ENCODE peak calls at places on chromosomes 16 and 17, in six cellular contexts. One of them, this sample, is unnamed.

GRCh38 chr16:81265052-81265451 is 26.6 kb downstream of the BCO1 start:
- DNase-seq in activated CD4-positive, alpha-beta T cell treated with anti-CD3 and anti-CD28 coated beads, Interleukin-2, amount 50 U/mL, for 1 hour: no peak
- DNase-seq in T47D: no peak
- DNase-seq in T-helper 1 cell: no peak
- DNase-seq in activated T-cell treated with anti-CD3 and anti-CD28 coated beads for 1 hour: no peak
- DNase-seq in bronchial epithelial cell: no peak
- DNase-seq in this sample: no peak

GRCh38 chr16:73993878-73994277 is 302.7 kb upstream of the PSMD7 start:
- DNase-seq in activated CD4-positive, alpha-beta T cell treated with anti-CD3 and anti-CD28 coated beads, Interleukin-2, amount 50 U/mL, for 1 hour: no peak
- DNase-seq in T47D: no peak
- DNase-seq in T-helper 1 cell: no peak
- DNase-seq in activated T-cell treated with anti-CD3 and anti-CD28 coated beads for 1 hour: no peak
- DNase-seq in bronchial epithelial cell: no peak
- DNase-seq in this sample: no peak

GRCh38 chr16:55499951-55500350 is 8.9 kb upstream of the LPCAT2 start:
- DNase-seq in activated CD4-positive, alpha-beta T cell treated with anti-CD3 and anti-CD28 coated beads, Interleukin-2, amount 50 U/mL, for 1 hour: no peak
- DNase-seq in T47D: no peak
- DNase-seq in T-helper 1 cell: no peak
- DNase-seq in activated T-cell treated with anti-CD3 and anti-CD28 coated beads for 1 hour: no peak
- DNase-seq in bronchial epithelial cell: peak; percentile 96
- DNase-seq in this sample: peak; percentile 96

GRCh38 chr17:75096082-75096625 is 8.4 kb downstream of the SLC16A5 start:
- DNase-seq in activated CD4-positive, alpha-beta T cell treated with anti-CD3 and anti-CD28 coated beads, Interleukin-2, amount 50 U/mL, for 1 hour: no peak
- DNase-seq in T47D: peak; percentile 76
- DNase-seq in T-helper 1 cell: no peak
- DNase-seq in activated T-cell treated with anti-CD3 and anti-CD28 coated beads for 1 hour: no peak
- DNase-seq in bronchial epithelial cell: peak; percentile 98
- DNase-seq in this sample: peak; percentile 99

GRCh38 chr17:7003745-7004144 is 7.9 kb downstream of the ALOX12 start:
- DNase-seq in activated CD4-positive, alpha-beta T cell treated with anti-CD3 and anti-CD28 coated beads, Interleukin-2, amount 50 U/mL, for 1 hour: no peak
- DNase-seq in T47D: no peak
- DNase-seq in T-helper 1 cell: no peak
- DNase-seq in activated T-cell treated with anti-CD3 and anti-CD28 coated beads for 1 hour: no peak
- DNase-seq in bronchial epithelial cell: no peak
- DNase-seq in this sample: no peak

GRCh38 chr17:68697850-68698313 is 96.7 kb upstream of the FAM20A start:
- DNase-seq in activated CD4-positive, alpha-beta T cell treated with anti-CD3 and anti-CD28 coated beads, Interleukin-2, amount 50 U/mL, for 1 hour: no peak
- DNase-seq in T47D: no peak
- DNase-seq in T-helper 1 cell: no peak
- DNase-seq in activated T-cell treated with anti-CD3 and anti-CD28 coated beads for 1 hour: no peak
- DNase-seq in bronchial epithelial cell: peak; percentile 93
- DNase-seq in this sample: peak; percentile 91

GRCh38 chr16:86117235-86117634 is 218.3 kb downstream of the IRF8 start:
- DNase-seq in activated CD4-positive, alpha-beta T cell treated with anti-CD3 and anti-CD28 coated beads, Interleukin-2, amount 50 U/mL, for 1 hour: no peak
- DNase-seq in T47D: no peak
- DNase-seq in T-helper 1 cell: no peak
- DNase-seq in activated T-cell treated with anti-CD3 and anti-CD28 coated beads for 1 hour: no peak
- DNase-seq in bronchial epithelial cell: no peak
- DNase-seq in this sample: no peak

GRCh38 chr16:678858-679807 is 1.1 kb upstream of the STUB1 start:
- DNase-seq in activated CD4-positive, alpha-beta T cell treated with anti-CD3 and anti-CD28 coated beads, Interleukin-2, amount 50 U/mL, for 1 hour: peak; percentile 40
- DNase-seq in T47D: no peak
- DNase-seq in T-helper 1 cell: no peak
- DNase-seq in activated T-cell treated with anti-CD3 and anti-CD28 coated beads for 1 hour: peak; percentile 36
- DNase-seq in bronchial epithelial cell: no peak
- DNase-seq in this sample: peak; percentile 30

GRCh38 chr16:62615526-62615925 is 579.3 kb upstream of the CDH8 start:
- DNase-seq in activated CD4-positive, alpha-beta T cell treated with anti-CD3 and anti-CD28 coated beads, Interleukin-2, amount 50 U/mL, for 1 hour: no peak
- DNase-seq in T47D: no peak
- DNase-seq in T-helper 1 cell: no peak
- DNase-seq in activated T-cell treated with anti-CD3 and anti-CD28 coated beads for 1 hour: no peak
- DNase-seq in bronchial epithelial cell: no peak
- DNase-seq in this sample: no peak

GRCh38 chr17:36590082-36590481 is 1.6 kb upstream of the DHRS11 start:
- DNase-seq in activated CD4-positive, alpha-beta T cell treated with anti-CD3 and anti-CD28 coated beads, Interleukin-2, amount 50 U/mL, for 1 hour: no peak
- DNase-seq in T47D: no peak
- DNase-seq in T-helper 1 cell: no peak
- DNase-seq in activated T-cell treated with anti-CD3 and anti-CD28 coated beads for 1 hour: no peak
- DNase-seq in bronchial epithelial cell: no peak
- DNase-seq in this sample: no peak

GRCh38 chr16:75074920-75075687 is 41.5 kb downstream of the LDHD start:
- DNase-seq in activated CD4-positive, alpha-beta T cell treated with anti-CD3 and anti-CD28 coated beads, Interleukin-2, amount 50 U/mL, for 1 hour: peak; percentile 70
- DNase-seq in T47D: no peak
- DNase-seq in T-helper 1 cell: peak; percentile 38
- DNase-seq in activated T-cell treated with anti-CD3 and anti-CD28 coated beads for 1 hour: peak; percentile 62
- DNase-seq in bronchial epithelial cell: no peak
- DNase-seq in this sample: no peak

GRCh38 chr17:3808701-3809100 is 7.7 kb upstream of the ITGAE start:
- DNase-seq in activated CD4-positive, alpha-beta T cell treated with anti-CD3 and anti-CD28 coated beads, Interleukin-2, amount 50 U/mL, for 1 hour: no peak
- DNase-seq in T47D: no peak
- DNase-seq in T-helper 1 cell: no peak
- DNase-seq in activated T-cell treated with anti-CD3 and anti-CD28 coated beads for 1 hour: no peak
- DNase-seq in bronchial epithelial cell: peak; percentile 56
- DNase-seq in this sample: peak; percentile 72

GRCh38 chr16:65875362-65876199 is 490.9 kb upstream of the CDH5 start:
- DNase-seq in activated CD4-positive, alpha-beta T cell treated with anti-CD3 and anti-CD28 coated beads, Interleukin-2, amount 50 U/mL, for 1 hour: no peak
- DNase-seq in T47D: no peak
- DNase-seq in T-helper 1 cell: no peak
- DNase-seq in activated T-cell treated with anti-CD3 and anti-CD28 coated beads for 1 hour: no peak
- DNase-seq in bronchial epithelial cell: peak; percentile 16
- DNase-seq in this sample: no peak

GRCh38 chr17:35192708-35193107 is 1.5 kb downstream of the SLC35G3 start:
- DNase-seq in activated CD4-positive, alpha-beta T cell treated with anti-CD3 and anti-CD28 coated beads, Interleukin-2, amount 50 U/mL, for 1 hour: no peak
- DNase-seq in T47D: no peak
- DNase-seq in T-helper 1 cell: no peak
- DNase-seq in activated T-cell treated with anti-CD3 and anti-CD28 coated beads for 1 hour: no peak
- DNase-seq in bronchial epithelial cell: no peak
- DNase-seq in this sample: no peak

GRCh38 chr17:31472137-31472536 is 80.7 kb downstream of the RAB11FIP4 start:
- DNase-seq in activated CD4-positive, alpha-beta T cell treated with anti-CD3 and anti-CD28 coated beads, Interleukin-2, amount 50 U/mL, for 1 hour: no peak
- DNase-seq in T47D: no peak
- DNase-seq in T-helper 1 cell: no peak
- DNase-seq in activated T-cell treated with anti-CD3 and anti-CD28 coated beads for 1 hour: no peak
- DNase-seq in bronchial epithelial cell: no peak
- DNase-seq in this sample: no peak

GRCh38 chr17:22286337-22287041 is 594.2 kb downstream of the KCNJ18 start:
- DNase-seq in activated CD4-positive, alpha-beta T cell treated with anti-CD3 and anti-CD28 coated beads, Interleukin-2, amount 50 U/mL, for 1 hour: no peak
- DNase-seq in T47D: no peak
- DNase-seq in T-helper 1 cell: no peak
- DNase-seq in activated T-cell treated with anti-CD3 and anti-CD28 coated beads for 1 hour: no peak
- DNase-seq in bronchial epithelial cell: no peak
- DNase-seq in this sample: no peak

GRCh38 chr17:32350662-32351418 is 883 bp downstream of the ZNF207 start:
- DNase-seq in activated CD4-positive, alpha-beta T cell treated with anti-CD3 and anti-CD28 coated beads, Interleukin-2, amount 50 U/mL, for 1 hour: peak; percentile 27
- DNase-seq in T47D: no peak
- DNase-seq in T-helper 1 cell: peak; percentile 22
- DNase-seq in activated T-cell treated with anti-CD3 and anti-CD28 coated beads for 1 hour: no peak
- DNase-seq in bronchial epithelial cell: peak; percentile 62
- DNase-seq in this sample: peak; percentile 63

GRCh38 chr16:69253796-69254426 is 57.2 kb upstream of the VPS4A start:
- DNase-seq in activated CD4-positive, alpha-beta T cell treated with anti-CD3 and anti-CD28 coated beads, Interleukin-2, amount 50 U/mL, for 1 hour: no peak
- DNase-seq in T47D: no peak
- DNase-seq in T-helper 1 cell: no peak
- DNase-seq in activated T-cell treated with anti-CD3 and anti-CD28 coated beads for 1 hour: no peak
- DNase-seq in bronchial epithelial cell: no peak
- DNase-seq in this sample: no peak

GRCh38 chr16:51940183-51940582 is 606.8 kb downstream of the TOX3 start:
- DNase-seq in activated CD4-positive, alpha-beta T cell treated with anti-CD3 and anti-CD28 coated beads, Interleukin-2, amount 50 U/mL, for 1 hour: no peak
- DNase-seq in T47D: no peak
- DNase-seq in T-helper 1 cell: no peak
- DNase-seq in activated T-cell treated with anti-CD3 and anti-CD28 coated beads for 1 hour: no peak
- DNase-seq in bronchial epithelial cell: no peak
- DNase-seq in this sample: no peak

GRCh38 chr16:8402981-8403853 is 187.1 kb downstream of the TMEM114 start:
- DNase-seq in activated CD4-positive, alpha-beta T cell treated with anti-CD3 and anti-CD28 coated beads, Interleukin-2, amount 50 U/mL, for 1 hour: no peak
- DNase-seq in T47D: no peak
- DNase-seq in T-helper 1 cell: no peak
- DNase-seq in activated T-cell treated with anti-CD3 and anti-CD28 coated beads for 1 hour: no peak
- DNase-seq in bronchial epithelial cell: no peak
- DNase-seq in this sample: no peak

GRCh38 chr17:15436399-15437369 is 30.7 kb downstream of the CDRT4 start:
- DNase-seq in activated CD4-positive, alpha-beta T cell treated with anti-CD3 and anti-CD28 coated beads, Interleukin-2, amount 50 U/mL, for 1 hour: no peak
- DNase-seq in T47D: no peak
- DNase-seq in T-helper 1 cell: no peak
- DNase-seq in activated T-cell treated with anti-CD3 and anti-CD28 coated beads for 1 hour: no peak
- DNase-seq in bronchial epithelial cell: peak; percentile 9
- DNase-seq in this sample: no peak

GRCh38 chr17:50125420-50125997 is 4.5 kb downstream of the SAMD14 start:
- DNase-seq in activated CD4-positive, alpha-beta T cell treated with anti-CD3 and anti-CD28 coated beads, Interleukin-2, amount 50 U/mL, for 1 hour: no peak
- DNase-seq in T47D: no peak
- DNase-seq in T-helper 1 cell: no peak
- DNase-seq in activated T-cell treated with anti-CD3 and anti-CD28 coated beads for 1 hour: no peak
- DNase-seq in bronchial epithelial cell: no peak
- DNase-seq in this sample: no peak

GRCh38 chr16:76280421-76280820 is 3.2 kb downstream of the CNTNAP4 start:
- DNase-seq in activated CD4-positive, alpha-beta T cell treated with anti-CD3 and anti-CD28 coated beads, Interleukin-2, amount 50 U/mL, for 1 hour: no peak
- DNase-seq in T47D: no peak
- DNase-seq in T-helper 1 cell: no peak
- DNase-seq in activated T-cell treated with anti-CD3 and anti-CD28 coated beads for 1 hour: no peak
- DNase-seq in bronchial epithelial cell: no peak
- DNase-seq in this sample: no peak

GRCh38 chr17:44604149-44605115 is 47.1 kb downstream of the FZD2 start:
- DNase-seq in activated CD4-positive, alpha-beta T cell treated with anti-CD3 and anti-CD28 coated beads, Interleukin-2, amount 50 U/mL, for 1 hour: no peak
- DNase-seq in T47D: no peak
- DNase-seq in T-helper 1 cell: no peak
- DNase-seq in activated T-cell treated with anti-CD3 and anti-CD28 coated beads for 1 hour: no peak
- DNase-seq in bronchial epithelial cell: no peak
- DNase-seq in this sample: no peak

This sample was measured in mammary epithelial cell.